ENCODE peak calls at places on chromosomes 12 and 14, in five cellular contexts. L is GM23248, T is HCT116, B is fibroblast of lung, H is astrocyte. N is an unnamed sample.

GRCh38 chr12:90020006-90020405 is 311.4 kb upstream of the ATP2B1 start:
- DNase-seq in L (peak; percentile 43), T (no peak), B (no peak), H (peak; percentile 12), N (no peak)

GRCh38 chr14:104845834-104846441 is 19.1 kb upstream of the CEP170B start:
- DNase-seq in L (no peak), T (no peak), B (no peak), H (no peak), N (no peak)

GRCh38 chr12:4288296-4289019 is 14.9 kb downstream of the CCND2 start:
- DNase-seq in L (no peak), T (no peak), B (no peak), H (no peak), N (no peak)

GRCh38 chr14:20327005-20327869 is 5.8 kb downstream of the CCNB1IP1 start:
- DNase-seq in L (peak; percentile 78), T (peak; percentile 58), B (peak; percentile 55), H (peak; percentile 29), N (no peak)

GRCh38 chr14:100078997-100079561 is 13.9 kb downstream of the EVL start:
- DNase-seq in L (peak; percentile 83), T (no peak), B (peak; percentile 73), H (peak; percentile 69), N (no peak)

GRCh38 chr12:26331960-26332359 is 136.6 kb downstream of the SSPN start:
- DNase-seq in L (no peak), T (no peak), B (no peak), H (no peak), N (no peak)

GRCh38 chr12:45468751-45469615 is 253.1 kb downstream of the ANO6 start:
- DNase-seq in L (no peak), T (no peak), B (no peak), H (no peak), N (no peak)

GRCh38 chr14:88271205-88271604 is 51.9 kb downstream of the KCNK10 start:
- DNase-seq in L (no peak), T (no peak), B (no peak), H (no peak), N (no peak)

GRCh38 chr12:62761658-62762057 is 173.3 kb downstream of the PPM1H start:
- DNase-seq in L (peak; percentile 47), T (no peak), B (no peak), H (no peak), N (no peak)

GRCh38 chr12:63889236-63889635 is 44.7 kb downstream of the SRGAP1 start:
- DNase-seq in L (peak; percentile 73), T (no peak), B (peak; percentile 84), H (peak; percentile 79), N (no peak)

GRCh38 chr14:76426161-76426696 is 50.3 kb downstream of the ESRRB start:
- DNase-seq in L (no peak), T (peak; percentile 18), B (no peak), H (no peak), N (no peak)

GRCh38 chr12:47818701-47819543 is 781 bp downstream of the HDAC7 start:
- DNase-seq in L (peak; percentile 70), T (no peak), B (no peak), H (no peak), N (no peak)

GRCh38 chr12:108214046-108214445 is 85.0 kb downstream of the WSCD2 start:
- DNase-seq in L (no peak), T (no peak), B (no peak), H (no peak), N (no peak)

GRCh38 chr14:100679707-100680438 is 46.8 kb upstream of the DLK1 start:
- DNase-seq in L (peak; percentile 78), T (no peak), B (peak; percentile 90), H (peak; percentile 86), N (no peak)

GRCh38 chr12:124686001-124686884 is 118.8 kb upstream of the NCOR2 start:
- DNase-seq in L (peak; percentile 89), T (no peak), B (peak; percentile 84), H (peak; percentile 78), N (peak; percentile 88)

GRCh38 chr12:132388379-132389015 is 59.1 kb upstream of the GALNT9 start:
- DNase-seq in L (no peak), T (no peak), B (no peak), H (no peak), N (no peak)

GRCh38 chr12:6430990-6431353 is 13.8 kb upstream of the CD27 start:
- DNase-seq in L (peak; percentile 72), T (no peak), B (no peak), H (no peak), N (no peak)

GRCh38 chr12:117521327-117521726 is 159.9 kb upstream of the NOS1 start:
- DNase-seq in L (peak; percentile 49), T (no peak), B (no peak), H (no peak), N (no peak)

GRCh38 chr14:22723814-22724213 is 42.7 kb upstream of the OXA1L start:
- DNase-seq in L (no peak), T (no peak), B (no peak), H (no peak), N (no peak)

GRCh38 chr12:114119316-114119715 is 153.2 kb upstream of the RBM19 start:
- DNase-seq in L (no peak), T (no peak), B (no peak), H (no peak), N (no peak)

GRCh38 chr14:104429291-104429861 is 150.2 kb upstream of the C14orf180 start:
- DNase-seq in L (no peak), T (no peak), B (no peak), H (no peak), N (no peak)

GRCh38 chr12:67068204-67068731 is 200.9 kb upstream of the CAND1 start:
- DNase-seq in L (no peak), T (no peak), B (no peak), H (no peak), N (no peak)
- TF ChIP-seq EZH2 in L (peak; percentile 56), T (no peak), B (peak; percentile 72), H (no peak), N (no peak)

DNA sequence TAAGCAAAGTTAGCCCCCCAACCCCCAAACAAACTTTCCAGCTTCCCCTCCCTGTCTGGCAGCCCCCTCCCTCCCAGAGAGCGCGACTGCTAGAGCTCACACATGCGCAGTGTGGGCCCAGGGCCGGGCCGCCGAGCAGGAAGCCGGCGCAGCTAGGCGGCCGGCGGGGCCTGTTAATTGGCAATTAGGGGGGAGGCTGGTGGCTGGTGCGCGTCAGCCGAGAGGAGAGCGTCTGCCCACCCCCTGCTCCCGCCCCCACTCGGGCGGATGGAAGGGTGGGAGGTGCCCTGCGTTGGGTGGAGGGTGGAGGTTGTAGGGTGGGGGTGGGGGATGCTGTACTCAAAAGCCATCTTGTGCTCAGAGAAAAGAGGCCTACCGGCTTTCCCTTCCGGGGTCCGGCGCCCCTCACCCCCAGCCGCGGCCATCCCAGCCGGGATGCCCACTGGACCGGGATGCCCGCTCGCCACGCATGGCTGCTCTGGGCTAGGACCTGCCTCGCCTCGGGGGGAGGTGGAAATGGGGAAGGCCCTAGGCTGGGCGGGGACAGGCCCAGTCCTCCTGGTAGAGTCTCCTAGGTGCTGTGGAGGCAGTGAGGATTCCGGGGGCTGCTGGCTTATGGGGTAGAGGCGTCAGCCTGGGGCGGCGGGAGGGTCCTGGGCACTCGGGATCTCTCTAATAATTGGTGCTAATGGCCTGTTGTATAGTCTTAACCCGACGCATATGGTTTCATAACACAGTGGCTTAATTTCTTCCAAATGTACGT is 9.2 kb downstream of the HOXC8 start:
- DNase-seq in L (peak; percentile 97), T (peak; percentile 84), B (no peak), H (no peak), N (no peak)
- TF ChIP-seq EZH2 in L (no peak), T (no peak), B (no peak), H (no peak), N (no peak)

DNA sequence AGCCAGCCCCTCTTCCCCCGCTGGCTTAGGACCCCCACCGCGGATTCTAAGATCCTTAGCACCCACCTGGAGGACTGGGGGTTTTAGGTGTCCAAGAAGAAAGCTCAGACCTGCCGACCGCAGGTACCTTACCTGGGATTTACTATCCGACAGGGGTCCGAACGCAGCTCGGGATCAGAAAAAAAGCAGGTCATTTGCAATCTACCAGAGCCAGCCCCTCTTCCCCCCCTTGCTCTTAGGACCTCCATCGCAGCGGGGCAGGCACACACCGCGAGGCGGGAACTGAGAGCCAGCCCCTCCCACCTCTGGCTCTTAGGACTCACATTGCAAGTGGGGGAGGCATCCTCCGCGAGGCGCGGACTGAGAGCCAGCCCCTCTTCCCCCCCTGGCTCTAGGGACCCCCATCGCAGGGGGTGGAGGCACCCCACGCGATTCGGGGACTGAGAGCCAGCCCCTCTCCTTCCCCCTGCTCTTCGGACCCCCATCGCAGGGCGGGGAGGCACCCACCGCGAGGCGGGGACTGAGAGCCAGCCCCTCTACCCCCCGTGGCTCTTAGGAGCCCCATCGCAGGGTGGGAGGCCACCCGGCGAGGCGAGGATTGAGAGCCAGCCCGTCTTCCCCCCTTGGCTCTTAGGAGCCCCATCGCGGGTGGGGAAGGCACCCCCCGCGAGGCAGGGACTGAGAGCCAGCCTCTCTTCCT is 45.3 kb downstream of the DDX11 start:
- DNase-seq in L (no peak), T (peak; percentile 12), B (no peak), H (no peak), N (no peak)
- TF ChIP-seq EZH2 in L (peak; percentile 54), T (no peak), B (peak; percentile 80), H (peak; percentile 44), N (peak; percentile 71)

DNA sequence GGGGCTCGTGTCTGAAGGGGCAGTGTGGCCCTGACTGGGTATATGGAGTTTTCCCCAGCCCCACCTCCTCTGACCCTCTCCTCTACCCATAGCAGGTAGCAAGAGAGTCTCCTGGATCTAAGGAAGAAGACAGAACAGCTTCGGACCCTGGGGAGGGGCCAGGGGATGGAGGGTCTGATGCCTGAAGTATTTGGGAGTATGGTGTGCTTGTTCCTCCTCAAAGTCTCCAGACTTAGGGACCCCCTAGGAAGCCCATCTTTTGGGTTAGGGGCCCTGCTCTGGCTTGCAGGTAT is 579 bp upstream of the HOXC8 start:
- DNase-seq in L (no peak), T (no peak), B (no peak), H (no peak), N (no peak)
- TF ChIP-seq EZH2 in L (no peak), T (no peak), B (peak; percentile 76), H (no peak), N (no peak)

GRCh38 chr14:70601162-70601561 is 707 bp upstream of the MED6 start:
- DNase-seq in L (peak; percentile 66), T (no peak), B (peak; percentile 67), H (peak; percentile 60), N (no peak)

GRCh38 chr14:70602254-70602653 is 1.8 kb upstream of the MED6 start:
- DNase-seq in L (no peak), T (no peak), B (no peak), H (no peak), N (no peak)

GRCh38 chr14:70595443-70596185 is 4.8 kb downstream of the MED6 start:
- DNase-seq in L (peak; percentile 44), T (no peak), B (peak; percentile 18), H (no peak), N (no peak)

GRCh38 chr14:70600382-70601157 is at the start of gene MED6:
- DNase-seq in L (peak; percentile 98), T (peak; percentile 82), B (peak; percentile 89), H (peak; percentile 81), N (peak; percentile 38)
- TF ChIP-seq EZH2 in L (no peak), T (no peak), B (no peak), H (no peak), N (no peak)

GRCh38 chr12:56080556-56081138 is 682 bp downstream of the ERBB3 start:
- DNase-seq in L (peak; percentile 2), T (no peak), B (no peak), H (no peak), N (peak; percentile 54)
- TF ChIP-seq EZH2 in L (no peak), T (no peak), B (no peak), H (no peak), N (no peak)

GRCh38 chr12:2783936-2784600 is 10.7 kb upstream of the FKBP4 start:
- DNase-seq in L (peak; percentile 70), T (peak; percentile 23), B (peak; percentile 33), H (no peak), N (no peak)

GRCh38 chr12:2779281-2779680 is 15.5 kb upstream of the FKBP4 start:
- DNase-seq in L (no peak), T (no peak), B (no peak), H (no peak), N (no peak)

GRCh38 chr12:2785017-2785416 is 9.8 kb upstream of the FKBP4 start:
- DNase-seq in L (no peak), T (no peak), B (no peak), H (no peak), N (no peak)
- TF ChIP-seq EZH2 in L (no peak), T (no peak), B (no peak), H (no peak), N (no peak)

N was measured in keratinocyte.